ENCODE peak calls at places on chromosomes 6 and 20, in nine cellular contexts. X is NCI-H1417 treated with DMSO at 0.1 percent for 48 hours; N is activated CD4-positive, CD25-positive, alpha-beta regulatory T cell; E is lung microvascular endothelial cell; Q is HCT116; Z is stimulated activated naive B cell treated with anti-CD40 and anti-IgM and Interleukin-4, amounts not matched to agents 10 μg/mL and 1 μg/mL and 100 μg/mL, for 72 hours; R is AG09309; D is HT1080; P is amniotic stem cell. G is an unnamed sample.
A peak's percentile ranks its signal among the peaks of the same experiment; 100 is the strongest.

GRCh38 chr6:111484655-111484974 is 1.6 kb upstream of the REV3L start:
- DNase-seq in R (no peak), Z (no peak), E (peak; percentile 22), Q (no peak), P (no peak), X (no peak), D (peak; percentile 11), N (no peak), G (no peak)

GRCh38 chr20:24906806-24907205 is 42.3 kb upstream of the CST7 start:
- DNase-seq in P (no peak), N (no peak), R (no peak), Z (no peak), X (no peak), D (no peak), E (no peak), Q (no peak), G (no peak)

GRCh38 chr6:21565431-21565830 is 28.1 kb upstream of the SOX4 start:
- DNase-seq in P (no peak), X (no peak), R (no peak), D (no peak), N (no peak), Q (no peak), E (no peak), Z (no peak), G (no peak)

GRCh38 chr6:25921525-25922203 is 8.8 kb downstream of the SLC17A2 start:
- DNase-seq in E (no peak), N (no peak), R (no peak), P (no peak), D (no peak), Q (no peak), Z (no peak), X (no peak), G (no peak)

GRCh38 chr6:155177369-155177961 is 86.3 kb upstream of the CLDN20 start:
- DNase-seq in P (peak; percentile 41), Z (no peak), D (peak; percentile 67), R (no peak), Q (peak; percentile 61), E (peak; percentile 75), X (peak; percentile 84), N (no peak), G (peak; percentile 51)

GRCh38 chr6:7172605-7173185 is 64.9 kb downstream of the RREB1 start:
- DNase-seq in Q (no peak), X (no peak), P (no peak), E (peak; percentile 68), R (no peak), Z (no peak), D (peak; percentile 67), N (no peak), G (peak; percentile 77)

GRCh38 chr6:79601020-79601609 is 30.0 kb upstream of the SH3BGRL2 start:
- DNase-seq in E (peak; percentile 53), Q (no peak), N (no peak), X (no peak), R (peak; percentile 37), D (peak; percentile 37), Z (no peak), P (peak; percentile 56), G (peak; percentile 67)

GRCh38 chr20:51680067-51680749 is 88.0 kb downstream of the ATP9A start:
- DNase-seq in N (no peak), P (no peak), X (no peak), Z (no peak), D (no peak), E (no peak), Q (no peak), R (no peak), G (no peak)

GRCh38 chr6:122696079-122696478 is 83.4 kb upstream of the FABP7 start:
- DNase-seq in E (peak; percentile 88), D (peak; percentile 93), P (no peak), Q (peak; percentile 77), Z (no peak), R (no peak), X (no peak), N (no peak), G (peak; percentile 75)

GRCh38 chr6:119209452-119210205 is 131.2 kb upstream of the FAM184A start:
- DNase-seq in N (no peak), E (no peak), P (no peak), X (no peak), Z (no peak), Q (no peak), R (no peak), D (no peak), G (no peak)

GRCh38 chr20:58597021-58597940 is 53.8 kb upstream of the STX16 start:
- DNase-seq in P (no peak), R (no peak), X (no peak), E (no peak), Q (no peak), Z (no peak), N (no peak), D (no peak), G (no peak)

GRCh38 chr6:12567682-12568081 is 148.9 kb upstream of the PHACTR1 start:
- DNase-seq in R (no peak), N (no peak), Q (no peak), D (no peak), E (peak; percentile 85), X (no peak), Z (no peak), P (no peak), G (no peak)

GRCh38 chr20:51507357-51508036 is 35.0 kb downstream of the NFATC2 start:
- DNase-seq in X (no peak), P (no peak), Z (no peak), N (no peak), E (no peak), D (no peak), R (no peak), Q (no peak), G (no peak)

GRCh38 chr6:121951918-121952379 is 447.5 kb upstream of the HSF2 start:
- DNase-seq in Q (no peak), E (peak; percentile 12), P (peak; percentile 70), X (no peak), Z (no peak), R (peak; percentile 41), N (no peak), D (peak; percentile 98), G (peak; percentile 79)

GRCh38 chr20:62914970-62915457 is 11.3 kb downstream of the DIDO1 start:
- DNase-seq in E (peak; percentile 72), X (no peak), R (no peak), Z (no peak), N (no peak), D (peak; percentile 29), Q (no peak), P (no peak), G (no peak)

GRCh38 chr6:169380493-169380892 is 126.8 kb upstream of the THBS2 start:
- DNase-seq in D (no peak), E (no peak), R (no peak), N (no peak), Z (no peak), Q (no peak), X (no peak), P (no peak), G (no peak)

GRCh38 chr6:121733216-121733615 is 297.8 kb downstream of the GJA1 start:
- DNase-seq in Z (no peak), R (no peak), P (no peak), X (no peak), N (no peak), E (peak; percentile 1), D (no peak), Q (no peak), G (no peak)

GRCh38 chr20:46928580-46929132 is 34.0 kb downstream of the EYA2 start:
- DNase-seq in D (no peak), R (peak; percentile 11), Z (no peak), Q (no peak), E (no peak), P (no peak), N (no peak), X (no peak), G (peak; percentile 45)

GRCh38 chr20:24470782-24471582 is 1.6 kb downstream of the SYNDIG1 start:
- DNase-seq in N (no peak), Q (no peak), R (no peak), X (no peak), Z (no peak), P (no peak), D (no peak), E (no peak), G (no peak)

GRCh38 chr6:116577486-116577885 is 6.2 kb downstream of the RWDD1 start:
- DNase-seq in P (no peak), X (no peak), Q (no peak), N (no peak), R (no peak), E (no peak), Z (no peak), D (no peak), G (no peak)

GRCh38 chr6:125746731-125747588 is 2.5 kb upstream of the HEY2 start:
- DNase-seq in D (no peak), R (no peak), Q (no peak), Z (peak; percentile 53), E (peak; percentile 53), P (no peak), X (no peak), N (peak; percentile 33), G (peak; percentile 87)

GRCh38 chr6:134774244-134774643 is 175.7 kb downstream of the ALDH8A1 start:
- DNase-seq in R (no peak), X (no peak), P (peak; percentile 26), E (peak; percentile 38), D (peak; percentile 78), N (no peak), Z (no peak), Q (no peak), G (peak; percentile 2)

GRCh38 chr6:31143148-31143547 is 4.3 kb upstream of the PSORS1C2 start:
- DNase-seq in Z (no peak), R (peak; percentile 46), D (peak; percentile 88), P (peak; percentile 56), E (peak; percentile 67), Q (no peak), N (no peak), X (no peak), G (peak; percentile 80)

GRCh38 chr6:9482030-9482731 is 932.7 kb downstream of the TFAP2A start:
- DNase-seq in Q (peak; percentile 78), X (no peak), D (peak; percentile 95), R (peak; percentile 84), E (peak; percentile 98), N (no peak), Z (no peak), P (peak; percentile 71), G (peak; percentile 92)

GRCh38 chr20:25039697-25040437 is 18.1 kb downstream of the ACSS1 start:
- DNase-seq in E (peak; percentile 59), P (no peak), X (no peak), Z (no peak), R (no peak), Q (no peak), N (no peak), D (no peak), G (peak; percentile 27)

GRCh38 chr20:38857703-38858102 is 52.2 kb downstream of the PPP1R16B start:
- DNase-seq in R (no peak), Z (no peak), Q (no peak), D (no peak), N (no peak), X (no peak), E (no peak), P (no peak), G (no peak)

GRCh38 chr20:47927385-47927851 is 142.1 kb upstream of the SULF2 start:
- DNase-seq in N (no peak), R (no peak), X (no peak), P (no peak), D (peak; percentile 61), E (peak; percentile 57), Q (no peak), Z (no peak), G (peak; percentile 39)

GRCh38 chr6:123118811-123119210 is 122.8 kb downstream of the CLVS2 start:
- DNase-seq in P (no peak), Q (no peak), E (no peak), X (no peak), N (no peak), D (no peak), R (no peak), Z (no peak), G (no peak)

GRCh38 chr20:54173653-54174451 is at the start of gene CYP24A1:
- DNase-seq in N (no peak), X (no peak), P (no peak), R (no peak), Q (no peak), D (no peak), Z (no peak), E (no peak), G (peak; percentile 21)

GRCh38 chr6:135962731-135963130 is 111.2 kb downstream of the PDE7B start:
- DNase-seq in E (no peak), N (no peak), R (peak; percentile 89), P (no peak), Z (no peak), X (no peak), D (peak; percentile 94), Q (no peak), G (peak; percentile 87)

GRCh38 chr6:143581835-143582480 is 70.4 kb upstream of the FUCA2 start:
- DNase-seq in N (no peak), X (no peak), E (no peak), R (no peak), P (no peak), Z (no peak), D (no peak), Q (no peak), G (no peak)

G was measured in Daoy.